ENCODE peak calls at places on chromosomes 6 and 20, in ten cellular contexts. E, K, O, V, D, W, I, G, C and Y are unnamed samples. For H3K36me3, the result is how much of the 10 kb centered on the place peaks cover.

GRCh38 chr6:131212024-131212423 is 76.8 kb downstream of the AKAP7 start:
- DNase-seq in O (no peak), D (no peak), C (no peak), V (no peak), G (no peak), W (no peak), E (no peak), K (no peak), I (no peak), Y (no peak)

GRCh38 chr6:81088133-81088532 is 664.3 kb downstream of the TENT5A start:
- DNase-seq in C (no peak), W (no peak), E (no peak), I (no peak), V (no peak), K (no peak), O (no peak), G (no peak), D (no peak), Y (no peak)

GRCh38 chr6:167706313-167707109 is 120.2 kb upstream of the AFDN start:
- DNase-seq in G (no peak), E (no peak), I (no peak), D (no peak), O (no peak), V (no peak), K (peak), C (peak), W (no peak), Y (no peak)

GRCh38 chr6:108175592-108176279 is 9.9 kb downstream of the NR2E1 start:
- DNase-seq in G (no peak), W (peak), C (peak), V (peak), E (no peak), K (no peak), O (no peak), D (no peak), I (no peak), Y (no peak)

GRCh38 chr6:111874030-111874425 is 776 bp upstream of the FYN start:
- DNase-seq in V (no peak), C (peak), D (no peak), G (no peak), K (no peak), E (no peak), I (peak), O (no peak), W (peak), Y (no peak)

GRCh38 chr20:61807426-61808160 is 258.1 kb downstream of the TAF4 start:
- DNase-seq in E (no peak), V (no peak), O (no peak), I (no peak), C (no peak), G (peak), D (peak), K (no peak), W (no peak), Y (no peak)

GRCh38 chr6:168995526-168996100 is 258.0 kb downstream of the THBS2 start:
- DNase-seq in C (no peak), W (no peak), I (no peak), D (no peak), O (no peak), K (no peak), V (no peak), G (no peak), E (no peak), Y (no peak)

GRCh38 chr6:56570434-56571359 is 72.0 kb downstream of the DST start:
- DNase-seq in D (no peak), W (peak), O (no peak), K (no peak), V (no peak), I (no peak), C (no peak), E (no peak), G (no peak), Y (no peak)

GRCh38 chr6:123592426-123592825 is 44.3 kb downstream of the TRDN start:
- DNase-seq in C (no peak), O (no peak), K (no peak), I (no peak), V (no peak), G (no peak), D (no peak), W (no peak), E (no peak), Y (no peak)

GRCh38 chr6:6645266-6645917 is 56.9 kb downstream of the LY86 start:
- DNase-seq in I (no peak), V (no peak), O (no peak), W (no peak), E (no peak), G (no peak), D (no peak), K (no peak), C (no peak), Y (peak)

GRCh38 chr6:127518710-127519468 is at the start of gene MTCL3:
- DNase-seq in O (peak), D (no peak), G (no peak), E (no peak), K (no peak), I (no peak), W (no peak), V (peak), C (no peak), Y (peak)

GRCh38 chr6:107833136-107833535 is 9.0 kb upstream of the SCML4 start:
- DNase-seq in O (no peak), W (no peak), C (no peak), E (no peak), G (no peak), I (no peak), V (no peak), K (no peak), D (no peak), Y (no peak)

GRCh38 chr6:23855497-23856116 is 270.4 kb upstream of the NRSN1 start:
- DNase-seq in E (no peak), D (peak), V (no peak), I (no peak), O (no peak), W (no peak), K (no peak), G (no peak), C (no peak), Y (no peak)

GRCh38 chr6:36604090-36605060 is 10.2 kb downstream of the SRSF3 start:
- DNase-seq in E (peak), V (no peak), D (no peak), O (no peak), G (peak), W (no peak), C (no peak), I (no peak), K (no peak), Y (no peak)

GRCh38 chr6:144895890-144896289 is 610.8 kb downstream of the UTRN start:
- DNase-seq in C (no peak), I (no peak), K (no peak), D (no peak), O (no peak), G (no peak), E (no peak), V (no peak), W (no peak), Y (no peak)

GRCh38 chr20:48984575-48985219 is 61.4 kb upstream of the CSE1L start:
- DNase-seq in E (no peak), G (no peak), C (no peak), O (no peak), D (no peak), I (no peak), W (no peak), K (no peak), V (peak), Y (no peak)
- H3K36me3 ChIP-seq in E (under half), G (under half), C (half or more), O (under half), D (under half), I (under half), W (half or more), K (under half), V (under half), Y (under half)

GRCh38 chr6:13907614-13908215 is 17.0 kb upstream of the RNF182 start:
- DNase-seq in K (no peak), E (no peak), W (no peak), V (no peak), G (no peak), O (no peak), C (no peak), I (no peak), D (no peak), Y (no peak)
- H3K36me3 ChIP-seq in K (under half), E (under half), W (under half), V (under half), G (under half), O (under half), C (under half), I (under half), D (under half), Y (under half)

GRCh38 chr20:63708301-63709148 is 686 bp downstream of the ZGPAT start:
- DNase-seq in K (peak), W (no peak), D (peak), O (no peak), I (no peak), G (peak), C (no peak), E (no peak), V (peak), Y (peak)

GRCh38 chr20:63706027-63706695 is 1.6 kb downstream of the ARFRP1 start:
- DNase-seq in G (no peak), O (no peak), V (no peak), E (no peak), C (no peak), D (peak), I (peak), W (no peak), K (no peak), Y (no peak)

GRCh38 chr20:63705232-63706026 is 2.3 kb downstream of the ARFRP1 start:
- DNase-seq in O (no peak), D (peak), V (no peak), G (no peak), E (no peak), K (no peak), C (no peak), I (no peak), W (no peak), Y (no peak)

GRCh38 chr20:63707558-63708300 is at the start of the genes ARFRP1 and ZGPAT:
- DNase-seq in D (peak), G (peak), C (peak), I (peak), O (no peak), V (peak), E (peak), W (peak), K (peak), Y (peak)

GRCh38 chr20:63706852-63707557 is 771 bp downstream of the ARFRP1 start:
- DNase-seq in W (peak), D (peak), C (peak), O (no peak), V (peak), K (peak), I (peak), E (no peak), G (peak), Y (peak)
- H3K36me3 ChIP-seq in W (half or more), D (under half), C (under half), O (under half), V (under half), K (under half), I (under half), E (under half), G (under half), Y (under half)

DNA sequence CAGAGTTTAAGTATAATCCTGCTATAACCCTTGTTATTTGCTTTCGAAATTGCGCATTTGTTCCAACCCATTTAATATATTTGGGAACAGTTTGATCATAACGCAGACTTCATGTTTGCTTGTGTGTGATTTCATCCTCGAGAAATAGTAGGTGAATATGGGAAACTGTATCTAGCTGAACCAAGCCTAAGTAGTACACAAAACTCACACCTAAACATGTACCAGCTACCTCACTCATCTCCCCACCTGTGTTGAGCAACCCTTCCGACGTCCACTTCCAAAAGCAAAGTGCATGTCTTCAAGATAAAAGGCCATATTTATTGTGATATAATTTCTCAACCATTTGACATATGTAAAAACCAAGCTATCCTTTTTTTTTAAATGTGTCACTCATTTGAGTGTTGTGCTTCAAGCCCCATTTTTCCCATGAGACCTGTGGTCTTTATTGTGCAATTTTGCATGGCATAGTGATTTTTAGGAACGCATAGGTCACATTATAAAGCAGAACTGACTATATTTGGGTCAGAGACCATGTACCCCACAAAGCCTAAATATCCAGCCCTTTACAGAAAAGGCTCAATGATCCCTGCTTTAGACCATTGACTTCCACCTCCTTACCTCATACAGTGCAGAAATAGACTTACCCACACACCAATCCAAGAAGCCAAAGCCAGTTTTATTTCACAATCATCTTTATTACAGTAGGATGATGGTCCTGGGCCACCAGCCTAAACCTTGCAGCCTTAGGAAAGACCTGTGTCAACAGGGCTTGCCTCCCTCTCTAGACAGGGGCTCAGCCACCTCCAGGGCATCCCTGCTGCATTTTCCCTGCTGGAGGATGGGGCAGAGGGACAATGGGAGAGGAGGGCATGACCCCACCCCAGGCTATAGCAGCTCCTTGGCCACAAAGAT is 7.1 kb downstream of the CCND3 start:
- DNase-seq in D (no peak), C (no peak), I (no peak), V (no peak), W (no peak), G (no peak), O (no peak), E (no peak), K (no peak), Y (no peak)
- H3K36me3 ChIP-seq in D (under half), C (under half), I (under half), V (under half), W (half or more), G (under half), O (under half), E (under half), K (under half), Y (under half)

DNA sequence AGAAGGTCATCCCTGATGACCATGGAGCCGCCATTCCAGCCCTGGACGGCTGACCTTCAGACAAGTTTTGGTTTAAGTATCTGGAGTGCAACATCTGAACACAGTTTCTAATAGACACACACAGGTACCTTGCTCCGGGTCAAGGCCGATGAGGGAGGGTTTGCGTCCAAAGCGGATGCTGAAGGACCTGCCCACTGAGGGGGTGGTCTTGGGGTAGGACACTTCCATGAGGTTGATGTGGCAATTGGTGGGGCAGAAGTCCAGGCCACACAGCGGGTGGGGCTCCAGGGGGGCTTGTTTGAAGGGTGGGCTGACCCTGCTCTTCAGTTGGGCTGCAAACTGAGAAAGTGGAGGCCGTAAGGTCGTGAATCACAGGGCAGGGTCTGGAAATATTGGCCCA is 177.9 kb downstream of the PREX1 start:
- DNase-seq in K (no peak), I (no peak), V (no peak), C (no peak), E (no peak), G (no peak), O (no peak), W (no peak), D (no peak), Y (no peak)
- H3K36me3 ChIP-seq in K (half or more), I (under half), V (under half), C (under half), E (under half), G (under half), O (under half), W (under half), D (under half), Y (under half)

DNA sequence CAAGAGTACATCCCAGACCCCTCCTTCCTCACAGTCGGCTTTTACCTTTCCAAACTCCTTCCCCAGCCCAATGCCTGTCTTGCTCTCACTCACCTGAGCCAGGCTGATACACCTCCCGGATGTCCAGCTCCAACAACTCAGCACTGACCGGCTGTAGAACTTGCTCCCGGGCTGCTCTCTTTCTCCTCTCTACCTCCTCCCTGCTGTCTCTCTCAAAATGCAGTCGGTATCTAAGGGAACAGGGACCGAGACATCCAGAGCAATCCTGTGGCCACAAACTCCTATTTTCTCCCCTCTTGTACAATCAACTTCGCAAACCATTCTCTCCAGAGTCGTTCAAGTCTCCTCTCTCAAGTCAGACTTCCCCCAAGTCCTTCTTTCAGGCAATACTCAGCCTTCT is 1.3 kb downstream of the GNL1 start:
- DNase-seq in D (no peak), V (no peak), O (no peak), G (no peak), C (no peak), K (no peak), I (no peak), E (no peak), W (no peak), Y (no peak)
- H3K36me3 ChIP-seq in D (under half), V (under half), O (under half), G (under half), C (under half), K (under half), I (under half), E (under half), W (half or more), Y (under half)

GRCh38 chr6:158589371-158589770 is 29.5 kb downstream of the TMEM181 start:
- DNase-seq in D (no peak), V (no peak), I (no peak), C (no peak), K (no peak), E (peak), W (no peak), G (no peak), O (no peak), Y (no peak)

GRCh38 chr6:158593670-158594069 is 33.8 kb downstream of the TMEM181 start:
- DNase-seq in O (no peak), V (no peak), E (no peak), W (no peak), I (no peak), K (no peak), C (no peak), D (no peak), G (no peak), Y (no peak)

GRCh38 chr6:158595223-158595622 is 35.3 kb downstream of the TMEM181 start:
- DNase-seq in O (no peak), G (no peak), C (no peak), K (no peak), I (no peak), V (no peak), E (no peak), W (peak), D (no peak), Y (no peak)

GRCh38 chr6:158586652-158587051 is 26.8 kb downstream of the TMEM181 start:
- DNase-seq in O (no peak), C (no peak), E (no peak), I (no peak), G (no peak), K (no peak), W (no peak), D (no peak), V (no peak), Y (no peak)

GRCh38 chr6:158591134-158591809 is 31.4 kb downstream of the TMEM181 start:
- DNase-seq in V (no peak), C (no peak), D (no peak), K (no peak), O (no peak), I (no peak), E (no peak), G (no peak), W (no peak), Y (no peak)
- H3K36me3 ChIP-seq in V (under half), C (under half), D (under half), K (under half), O (under half), I (under half), E (under half), G (under half), W (half or more), Y (under half)